ENCODE peak calls at places on chromosomes 4 and X, in four cellular contexts. O, P, B and Y are unnamed samples.
A peak's percentile ranks its signal among the peaks of the same experiment; 100 is the strongest.

GRCh38 chr4:89506866-89507494 is 199.4 kb upstream of the GPRIN3 start:
- DNase-seq in O (no peak), P (no peak), B (no peak), Y (no peak)

GRCh38 chr4:82746705-82747567 is 51.7 kb downstream of the SCD5 start:
- DNase-seq in O (no peak), P (no peak), B (no peak), Y (no peak)

GRCh38 chr4:89196056-89196674 is 84.8 kb downstream of the TIGD2 start:
- DNase-seq in O (no peak), P (peak; percentile 24), B (no peak), Y (no peak)

GRCh38 chrX:68827848-68828562 is 816 bp upstream of the EFNB1 start:
- DNase-seq in O (peak; percentile 91), P (no peak), B (peak; percentile 88), Y (peak; percentile 91)

GRCh38 chrX:41723821-41724220 is at the start of gene GPR82:
- DNase-seq in O (no peak), P (no peak), B (no peak), Y (no peak)

GRCh38 chrX:440636-441035 is 53.9 kb upstream of the PPP2R3B start:
- DNase-seq in O (no peak), P (no peak), B (no peak), Y (no peak)

GRCh38 chrX:22278375-22278774 is 5.7 kb downstream of the CBLL2 start:
- DNase-seq in O (no peak), P (no peak), B (no peak), Y (no peak)

GRCh38 chrX:20060961-20061868 is 55.5 kb downstream of the MAP7D2 start:
- DNase-seq in O (no peak), P (no peak), B (no peak), Y (no peak)

GRCh38 chrX:8636442-8636841 is 95.5 kb downstream of the ANOS1 start:
- DNase-seq in O (no peak), P (no peak), B (no peak), Y (no peak)